ENCODE peak calls at places on chromosome 18, in four cellular contexts. F is keratinocyte; N is CD8-positive, alpha-beta T cell; J is GM12878. X is an unnamed sample.

GRCh38 chr18:9103488-9103887 is 989 bp downstream of the NDUFV2 start:
- DNase-seq in J (no peak), N (no peak), F (no peak), X (no peak)

GRCh38 chr18:32552421-32553030 is 81.8 kb upstream of the GAREM1 start:
- DNase-seq in J (no peak), N (peak), F (peak), X (peak)

GRCh38 chr18:36460324-36460850 is 162.9 kb downstream of the FHOD3 start:
- DNase-seq in F (no peak), J (no peak), N (no peak), X (no peak)

GRCh38 chr18:10322408-10322807 is 132.0 kb upstream of the APCDD1 start:
- DNase-seq in N (no peak), J (no peak), F (peak), X (no peak)

GRCh38 chr18:76168206-76168605 is 326.8 kb downstream of the ZNF516 start:
- DNase-seq in F (no peak), N (no peak), J (no peak), X (no peak)

GRCh38 chr18:10101293-10101701 is 187.5 kb downstream of the VAPA start:
- DNase-seq in J (no peak), F (no peak), N (no peak), X (no peak)

GRCh38 chr18:11937874-11938478 is 29.9 kb upstream of the MPPE1 start:
- DNase-seq in N (peak), J (peak), F (no peak), X (peak)

GRCh38 chr18:79723628-79724027 is 44.0 kb downstream of the CTDP1 start:
- DNase-seq in J (no peak), F (no peak), N (peak), X (no peak)

GRCh38 chr18:23340661-23341060 is 112.4 kb upstream of the RIOK3 start:
- DNase-seq in N (no peak), J (no peak), F (no peak), X (no peak)

GRCh38 chr18:46408334-46408987 is 248.6 kb downstream of the LOXHD1 start:
- DNase-seq in N (no peak), F (no peak), J (no peak), X (no peak)

GRCh38 chr18:75346671-75347070 is 80.8 kb downstream of the SMIM21 start:
- DNase-seq in J (no peak), F (no peak), N (no peak), X (no peak)

GRCh38 chr18:31161757-31162418 is 768 bp downstream of the DSC1 start:
- DNase-seq in N (no peak), J (no peak), F (no peak), X (no peak)

GRCh38 chr18:76351961-76352581 is 143.0 kb downstream of the ZNF516 start:
- DNase-seq in F (no peak), N (no peak), J (no peak), X (no peak)

GRCh38 chr18:68817584-68817983 is 19.7 kb downstream of the CCDC102B start:
- DNase-seq in N (no peak), J (no peak), F (no peak), X (no peak)

GRCh38 chr18:74163019-74163656 is 14.8 kb downstream of the TIMM21 start:
- DNase-seq in N (no peak), F (no peak), J (no peak), X (no peak)
- TF ChIP-seq CTCF in N (no peak), F (peak), J (no peak), X (no peak)

DNA sequence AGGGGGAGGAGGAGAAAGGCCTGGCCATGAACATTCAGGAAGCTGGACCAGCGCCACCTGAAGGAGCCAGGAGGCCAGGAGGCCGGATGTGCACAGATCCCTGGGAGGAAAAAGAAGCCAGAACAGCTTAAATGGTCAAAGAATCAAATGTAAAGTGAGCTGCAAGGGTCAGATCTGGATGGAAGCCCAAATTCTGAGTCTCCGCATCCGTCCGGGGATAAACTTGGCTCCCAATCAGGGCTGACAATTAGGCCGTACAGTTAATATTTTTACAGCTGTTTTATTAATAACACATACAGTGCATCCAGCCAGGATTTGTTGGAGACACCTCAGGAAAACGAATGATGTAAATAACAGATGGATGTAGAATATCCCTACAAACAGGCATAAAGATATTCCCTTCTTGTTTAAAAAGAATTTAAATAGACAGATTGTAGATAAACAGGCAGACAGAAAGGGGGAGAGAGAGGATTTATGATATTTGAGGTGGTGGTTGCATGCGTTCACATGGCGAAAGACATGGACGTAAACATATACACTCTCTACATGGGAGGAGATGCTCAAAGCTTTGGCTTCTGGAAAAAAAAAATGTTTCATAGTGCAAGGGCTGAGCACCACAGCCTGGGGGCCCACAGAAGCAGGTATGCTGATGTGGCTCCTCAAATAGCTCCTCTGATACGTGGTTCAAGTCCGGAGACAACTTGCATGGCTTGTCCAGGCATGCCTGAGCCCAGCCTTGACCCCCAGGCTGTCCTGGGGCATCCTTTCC is 495.3 kb upstream of the TCF4 start:
- DNase-seq in J (no peak), F (no peak), N (no peak), X (no peak)
- TF ChIP-seq CTCF in J (no peak), F (no peak), N (no peak), X (no peak)

DNA sequence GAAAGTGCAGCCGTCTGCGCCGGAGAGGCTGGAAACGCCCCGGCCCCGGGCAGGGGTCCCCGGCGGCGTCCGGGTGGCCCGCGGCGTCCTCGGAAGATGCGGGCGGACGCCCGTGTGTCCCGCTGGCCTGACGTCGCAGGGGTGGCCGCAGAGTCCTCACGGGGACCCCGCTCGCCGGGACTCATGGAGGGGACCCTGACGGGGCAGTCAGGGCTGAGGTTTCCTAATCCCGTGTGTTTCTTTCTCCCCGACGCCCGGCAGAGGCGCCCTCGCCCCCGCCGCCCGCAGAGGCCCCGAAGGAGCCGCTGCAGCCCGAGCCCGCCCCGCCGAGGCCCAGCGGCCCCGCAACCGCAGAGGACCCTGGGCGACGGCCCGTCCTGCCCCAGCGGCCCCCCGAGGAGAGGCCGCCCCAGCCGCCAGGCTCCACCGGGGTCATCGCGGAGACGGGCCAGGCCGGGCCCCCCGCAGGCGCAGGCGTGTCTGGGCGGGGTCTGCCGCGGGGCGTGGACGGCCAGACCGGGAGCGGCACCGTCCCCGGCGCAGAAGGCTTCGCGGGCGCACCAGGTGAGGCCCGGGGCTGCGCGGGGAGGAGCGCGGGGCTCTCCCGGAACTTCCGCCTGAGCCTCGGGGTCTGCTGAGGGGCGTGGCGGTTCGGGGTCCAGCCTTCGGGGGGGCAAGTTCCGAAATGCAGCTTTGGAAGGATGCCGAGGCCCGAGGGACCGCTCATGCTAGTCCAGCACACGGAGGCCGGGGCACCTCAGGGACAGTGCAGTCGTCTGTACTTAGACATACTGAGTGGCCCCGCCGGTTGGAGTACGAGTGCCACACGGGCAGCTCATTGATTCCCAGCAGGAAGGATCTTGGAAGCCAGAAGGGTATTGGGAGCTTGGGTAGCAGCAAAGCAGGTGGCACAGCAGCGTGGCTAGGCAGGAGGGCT is 60.0 kb downstream of the EMILIN2 start:
- DNase-seq in N (peak), J (no peak), F (no peak), X (no peak)
- TF ChIP-seq CTCF in N (peak), J (peak), F (no peak), X (peak)

DNA sequence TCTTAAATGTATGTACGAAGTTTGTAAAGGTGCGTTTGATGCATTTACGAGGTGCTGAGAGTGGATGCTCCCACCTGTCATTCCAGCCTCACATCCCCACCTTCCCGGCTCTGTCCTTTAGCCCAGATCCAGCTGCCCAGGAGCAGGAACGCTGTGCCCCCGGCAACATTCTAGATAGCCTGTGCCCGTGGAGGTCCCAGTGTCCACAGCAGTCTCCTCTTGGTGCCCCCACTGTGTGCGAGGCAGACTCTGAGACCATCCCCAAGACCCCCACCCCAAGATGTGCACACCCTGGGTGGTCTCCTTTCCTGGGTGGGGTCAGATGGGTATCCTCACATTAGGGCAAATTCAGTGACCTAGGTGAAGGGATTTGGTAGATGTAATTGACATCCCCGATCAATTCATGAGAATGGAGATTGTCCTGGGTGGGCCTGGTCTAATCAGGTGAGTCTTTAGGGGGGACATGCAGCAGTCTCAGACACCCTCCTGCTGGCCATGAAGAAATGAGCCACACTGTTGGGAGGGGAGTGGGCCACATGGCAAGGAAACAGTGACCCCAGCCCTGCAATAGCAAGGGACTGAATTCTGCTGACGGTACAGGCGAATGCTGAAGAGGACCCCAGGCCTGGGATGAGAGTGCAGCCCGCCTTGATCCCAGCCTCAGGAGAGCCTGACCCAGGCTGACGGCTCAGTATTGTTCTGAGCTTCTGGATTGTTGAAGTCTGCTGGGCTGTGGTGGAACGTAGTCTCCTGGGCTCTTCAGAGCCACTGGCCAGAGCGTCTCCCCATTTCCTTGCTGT is 203.3 kb downstream of the FAM210A start:
- DNase-seq in N (no peak), F (no peak), J (no peak), X (no peak)
- TF ChIP-seq CTCF in N (no peak), F (no peak), J (no peak), X (no peak)

GRCh38 chr18:49944681-49945080 is 131.3 kb upstream of the ACAA2 start:
- DNase-seq in J (no peak), F (no peak), N (no peak), X (no peak)
- TF ChIP-seq CTCF in J (peak), F (no peak), N (no peak), X (no peak)

X was measured in GM12864.